ENCODE peak calls at places on chromosomes 2 and 18, in ten cellular contexts. R, I, E, D, H, Z, A, O, F and K are unnamed samples.

GRCh38 chr2:168159754-168160585 is 87.4 kb downstream of the STK39 start:
- DNase-seq in E (no peak), I (no peak), A (no peak), F (no peak), H (no peak), R (no peak), D (no peak), O (no peak), Z (no peak), K (no peak)

GRCh38 chr18:79422022-79422782 is 26.5 kb downstream of the NFATC1 start:
- DNase-seq in H (no peak), O (peak; percentile 70), Z (no peak), A (no peak), I (peak; percentile 66), R (peak; percentile 47), F (no peak), E (peak; percentile 17), D (peak; percentile 68), K (no peak)

GRCh38 chr2:239236808-239237205 is 164.0 kb downstream of the HDAC4 start:
- DNase-seq in A (no peak), E (no peak), D (no peak), R (no peak), O (no peak), F (no peak), I (no peak), Z (no peak), H (no peak), K (no peak)

GRCh38 chr18:67794512-67794911 is 278.0 kb upstream of the DSEL start:
- DNase-seq in A (no peak), R (peak; percentile 57), Z (no peak), I (no peak), F (no peak), O (no peak), H (no peak), D (peak; percentile 65), E (no peak), K (no peak)

GRCh38 chr2:236040600-236041328 is 127.4 kb downstream of the GBX2 start:
- DNase-seq in I (no peak), H (no peak), R (no peak), D (no peak), O (peak; percentile 56), A (no peak), Z (no peak), E (no peak), F (peak; percentile 94), K (no peak)

GRCh38 chr18:80154293-80154692 is 45.2 kb downstream of the ADNP2 start:
- DNase-seq in I (no peak), F (peak; percentile 46), Z (no peak), D (no peak), R (peak; percentile 29), A (peak; percentile 73), H (no peak), O (no peak), E (peak; percentile 81), K (no peak)

GRCh38 chr2:64137996-64138395 is 6.2 kb downstream of the PELI1 start:
- DNase-seq in E (no peak), F (peak; percentile 79), O (no peak), Z (no peak), H (peak; percentile 45), D (no peak), R (no peak), A (no peak), I (no peak), K (no peak)

GRCh38 chr18:3514312-3515216 is 64.6 kb downstream of the TGIF1 start:
- DNase-seq in Z (no peak), I (no peak), O (peak; percentile 25), D (no peak), E (no peak), A (no peak), R (no peak), H (no peak), F (no peak), K (no peak)

DNA sequence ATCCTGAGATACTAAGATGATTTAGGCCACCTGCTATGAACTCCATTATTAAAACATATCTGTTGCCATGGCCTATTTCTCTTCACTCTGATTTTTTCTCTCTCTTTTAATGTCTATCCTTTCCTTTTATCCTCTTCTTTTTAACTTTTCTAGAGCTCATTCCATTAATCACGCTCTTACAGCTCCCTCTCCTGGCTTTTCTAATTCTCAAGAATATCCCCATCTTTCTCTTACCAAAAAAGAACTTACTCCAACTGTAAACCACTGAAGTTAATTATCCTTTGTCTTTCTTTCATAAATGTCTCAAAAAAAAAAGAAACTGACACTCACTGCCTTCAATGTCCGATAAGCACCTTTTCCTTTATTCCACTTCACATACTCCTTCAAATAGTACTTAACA is 7.9 kb downstream of the PPP3R1 start:
- DNase-seq in F (no peak), O (no peak), Z (no peak), R (no peak), D (no peak), I (no peak), A (no peak), H (no peak), E (no peak), K (no peak)
- TF ChIP-seq CTCF in F (no peak), O (no peak), Z (peak; percentile 28), R (peak; percentile 26), D (no peak), I (peak; percentile 21), A (peak; percentile 49), H (no peak), E (no peak), K (peak; percentile 22)

GRCh38 chr18:36271153-36271552 is 26.4 kb upstream of the FHOD3 start:
- DNase-seq in F (no peak), R (no peak), I (no peak), O (no peak), A (no peak), E (no peak), H (no peak), D (no peak), Z (no peak), K (no peak)

GRCh38 chr18:36275561-36275960 is 22.0 kb upstream of the FHOD3 start:
- DNase-seq in A (no peak), R (no peak), F (no peak), D (no peak), Z (no peak), O (no peak), E (no peak), H (no peak), I (no peak), K (no peak)

GRCh38 chr18:36273347-36273746 is 24.2 kb upstream of the FHOD3 start:
- DNase-seq in D (no peak), Z (no peak), O (peak; percentile 28), R (no peak), A (no peak), H (no peak), E (no peak), F (no peak), I (no peak), K (no peak)

GRCh38 chr18:36279001-36279400 is 18.5 kb upstream of the FHOD3 start:
- DNase-seq in I (no peak), E (no peak), A (no peak), D (no peak), H (no peak), R (no peak), O (no peak), F (no peak), Z (no peak), K (no peak)

GRCh38 chr18:36274296-36274695 is 23.2 kb upstream of the FHOD3 start:
- DNase-seq in R (no peak), I (no peak), E (no peak), H (no peak), A (no peak), F (no peak), Z (no peak), D (no peak), O (no peak), K (no peak)
- H3K4me3 ChIP-seq in R (no peak overlapping the region), I (no peak overlapping the region), E (no peak overlapping the region), H (no peak overlapping the region), A (no peak overlapping the region), F (no peak overlapping the region), Z (no peak overlapping the region), D (no peak overlapping the region), O (no peak overlapping the region), K (no peak overlapping the region)

DNA sequence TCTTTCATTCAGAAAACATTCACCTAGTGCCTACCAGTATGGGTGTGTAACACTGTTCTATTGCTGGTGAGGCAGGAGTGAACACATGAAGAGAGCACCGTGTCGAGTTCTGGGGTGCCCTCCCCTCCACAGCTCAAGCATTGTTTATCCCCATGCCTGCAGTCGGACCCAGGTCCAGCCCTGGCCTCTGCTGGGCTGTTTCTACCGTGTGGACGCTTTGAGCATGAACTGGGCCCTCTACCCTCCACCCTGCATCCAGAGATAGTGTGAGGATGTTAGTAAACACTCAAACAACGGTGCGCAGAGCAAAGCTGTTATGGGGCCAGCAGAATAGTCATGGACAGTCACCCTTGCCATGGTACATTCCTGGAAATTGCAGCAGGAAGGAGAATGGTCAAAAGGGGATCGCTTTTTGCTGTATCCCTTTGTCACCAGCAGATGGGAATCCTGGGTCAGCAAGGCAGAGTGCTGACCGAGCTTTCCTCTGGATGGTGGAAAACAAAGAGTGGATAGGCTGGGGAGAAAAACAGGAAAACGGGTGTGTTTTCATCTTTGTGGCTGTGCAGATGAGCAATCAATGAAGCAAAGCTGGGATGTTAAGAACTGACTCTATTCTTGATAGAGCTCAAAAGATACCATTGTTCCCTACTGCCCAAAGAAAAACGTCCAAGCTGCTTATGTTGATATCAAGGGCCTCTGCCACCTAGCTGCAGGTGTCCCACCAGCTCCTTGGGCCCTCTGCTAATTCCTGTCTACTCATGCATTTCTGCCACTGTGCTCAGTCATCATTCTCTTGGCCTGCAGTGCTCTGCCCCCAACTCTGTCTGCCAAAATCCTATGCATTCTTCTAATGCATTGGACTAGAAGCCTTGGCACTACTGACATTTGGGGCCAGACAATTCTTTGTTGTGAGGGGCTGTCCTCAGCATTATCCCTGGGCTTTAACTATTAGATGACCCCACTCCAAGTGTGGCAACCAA is 38.7 kb downstream of the REEP1 start:
- DNase-seq in H (no peak), R (peak; percentile 40), A (peak; percentile 72), F (no peak), E (no peak), I (no peak), Z (peak; percentile 37), O (no peak), D (no peak), K (no peak)
- TF ChIP-seq CTCF in H (no peak), R (peak; percentile 42), A (peak; percentile 80), F (peak; percentile 25), E (no peak), I (peak; percentile 34), Z (peak; percentile 39), O (no peak), D (peak; percentile 39), K (peak; percentile 53)

GRCh38 chr2:231037202-231037730 is at the start of gene C2orf72:
- DNase-seq in F (no peak), E (no peak), Z (peak; percentile 60), I (no peak), R (no peak), O (peak; percentile 73), A (peak; percentile 70), D (no peak), H (no peak), K (no peak)

GRCh38 chr2:231039821-231040364 is 2.6 kb downstream of the C2orf72 start:
- DNase-seq in I (no peak), A (no peak), F (no peak), O (no peak), D (no peak), E (no peak), Z (no peak), H (no peak), R (no peak), K (no peak)

GRCh38 chr2:231037731-231038482 is 584 bp downstream of the C2orf72 start:
- DNase-seq in H (no peak), E (peak; percentile 18), R (no peak), A (peak; percentile 71), D (no peak), I (no peak), F (no peak), Z (peak; percentile 54), O (peak; percentile 85), K (no peak)

GRCh38 chr2:231039294-231039664 is 2.0 kb downstream of the C2orf72 start:
- DNase-seq in I (no peak), D (no peak), R (no peak), F (no peak), H (no peak), A (no peak), O (no peak), E (no peak), Z (no peak), K (no peak)

DNA sequence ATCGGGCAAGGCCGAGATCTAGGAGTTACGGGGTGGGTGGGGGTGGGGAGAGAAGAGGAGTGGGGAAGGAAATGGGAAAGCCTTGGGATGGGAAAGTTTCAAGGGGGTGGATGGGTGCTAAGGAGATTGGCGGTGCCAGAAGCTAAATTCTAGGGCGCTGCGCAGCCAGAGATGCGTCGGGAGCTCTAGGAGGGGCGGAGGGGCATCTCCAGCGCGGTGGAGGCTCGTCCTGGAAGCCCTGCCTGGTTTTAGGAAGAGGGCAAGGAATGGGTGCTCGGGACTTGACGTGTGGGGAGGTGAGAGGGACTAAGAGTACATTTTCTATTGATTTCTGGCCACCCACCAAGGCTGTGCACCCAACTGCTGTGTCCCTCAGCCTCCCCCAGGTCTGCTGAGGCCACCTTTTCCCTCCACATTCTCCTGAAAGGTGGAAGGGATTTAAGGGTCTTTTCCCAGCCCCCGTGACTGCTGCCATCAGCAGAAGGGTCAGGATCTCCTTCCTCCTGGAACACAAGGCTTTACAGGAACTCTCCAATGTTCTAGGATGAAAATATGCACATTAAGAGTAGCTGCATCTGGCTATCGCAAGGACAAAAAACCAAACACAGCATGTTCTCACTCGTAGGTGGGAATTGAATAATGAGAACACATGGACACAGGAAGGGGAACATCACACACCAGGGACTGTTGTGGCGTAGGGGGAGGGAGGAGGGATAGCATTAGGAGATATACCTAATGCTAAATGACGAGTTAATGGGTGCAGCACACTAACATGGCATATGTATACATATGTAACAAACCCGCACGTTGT is 1.4 kb downstream of the C2orf72 start:
- DNase-seq in I (no peak), H (no peak), R (no peak), O (no peak), F (no peak), Z (no peak), A (peak; percentile 63), E (no peak), D (no peak), K (no peak)
- H3K4me3 ChIP-seq in I (no peak overlapping the region), H (no peak overlapping the region), R (no peak overlapping the region), O (peak overlapping the region; percentile 40), F (no peak overlapping the region), Z (peak overlapping the region; percentile 21), A (peak overlapping the region; percentile 69), E (no peak overlapping the region), D (no peak overlapping the region), K (peak overlapping the region; percentile 37)